ENCODE peak calls at places on chromosome 16, in ten cellular contexts. O is GM12892, L is HTR-8/SVneo, A is HS-27A, Q is dermis blood vessel endothelial cell, M is GM23248, C is ACHN, E is EH, P is EL, H is T-helper 2 cell. K is an unnamed sample.

GRCh38 chr16:56679813-56680212 is 2.5 kb upstream of the MT1X start:
- DNase-seq in A (no peak), E (no peak), Q (no peak), M (peak), C (no peak), L (no peak), H (no peak), P (no peak), O (no peak), K (no peak)

GRCh38 chr16:50812046-50812445 is 70.2 kb downstream of the CYLD start:
- DNase-seq in O (no peak), E (no peak), H (no peak), Q (no peak), L (no peak), M (no peak), C (no peak), P (no peak), A (no peak), K (no peak)

GRCh38 chr16:1786242-1787055 is 3.7 kb downstream of the NUBP2 start:
- DNase-seq in Q (no peak), L (no peak), O (no peak), A (no peak), H (no peak), M (no peak), C (no peak), E (no peak), P (no peak), K (no peak)

GRCh38 chr16:84423416-84423837 is 55.1 kb downstream of the ATP2C2 start:
- DNase-seq in H (no peak), A (peak), Q (peak), P (peak), E (peak), L (no peak), O (no peak), C (peak), M (peak), K (no peak)

GRCh38 chr16:57541754-57542435 is 548 bp upstream of the ADGRG5 start:
- DNase-seq in L (no peak), P (no peak), C (no peak), O (no peak), A (no peak), M (no peak), H (no peak), E (no peak), Q (no peak), K (no peak)

GRCh38 chr16:67537270-67537635 is 8.6 kb downstream of the RIPOR1 start:
- DNase-seq in Q (peak), A (no peak), M (peak), E (peak), C (peak), L (peak), H (peak), P (peak), O (peak), K (no peak)

GRCh38 chr16:49649013-49649785 is 206.7 kb downstream of the ZNF423 start:
- DNase-seq in O (no peak), H (no peak), A (no peak), M (peak), C (peak), L (no peak), E (peak), P (peak), Q (peak), K (no peak)

GRCh38 chr16:14405611-14406537 is 224.2 kb downstream of the PARN start:
- DNase-seq in A (no peak), Q (peak), H (no peak), O (peak), P (peak), M (peak), C (peak), L (no peak), E (no peak), K (no peak)

GRCh38 chr16:9340402-9341095 is 249.1 kb downstream of the HAPSTR1 start:
- DNase-seq in H (no peak), C (no peak), E (no peak), Q (no peak), A (no peak), L (no peak), O (no peak), P (no peak), M (no peak), K (no peak)

GRCh38 chr16:50301626-50302471 is 35.5 kb downstream of the ADCY7 start:
- DNase-seq in P (peak), E (peak), O (peak), A (peak), Q (no peak), C (peak), L (no peak), M (peak), H (no peak), K (no peak)

GRCh38 chr16:89170346-89171215 is 967 bp upstream of the CDH15 start:
- DNase-seq in P (no peak), C (peak), A (no peak), H (no peak), M (no peak), O (no peak), E (no peak), Q (no peak), L (no peak), K (no peak)

GRCh38 chr16:88454315-88455057 is 1.4 kb downstream of the ZFPM1 start:
- DNase-seq in Q (peak), A (no peak), E (no peak), H (no peak), O (no peak), M (peak), C (peak), L (no peak), P (peak), K (no peak)

GRCh38 chr16:637081-638018 is 1.2 kb upstream of the METTL26 start:
- DNase-seq in L (peak), Q (peak), E (peak), H (peak), P (peak), M (peak), O (peak), A (no peak), C (peak), K (peak)

GRCh38 chr16:77987772-77988171 is 34.6 kb upstream of the CLEC3A start:
- DNase-seq in M (no peak), P (no peak), Q (no peak), C (no peak), L (no peak), O (no peak), A (no peak), E (no peak), H (no peak), K (no peak)

GRCh38 chr16:67833035-67833417 is 9.1 kb upstream of the THAP11 start:
- DNase-seq in H (no peak), L (no peak), A (no peak), Q (peak), P (peak), M (peak), E (peak), C (peak), O (no peak), K (no peak)

GRCh38 chr16:1296688-1297412 is 12.6 kb upstream of the UBE2I start:
- DNase-seq in H (no peak), L (no peak), M (peak), A (no peak), E (peak), P (peak), O (no peak), Q (peak), C (peak), K (no peak)

GRCh38 chr16:84883301-84883700 is 63.5 kb downstream of the CRISPLD2 start:
- DNase-seq in H (no peak), C (no peak), P (no peak), M (peak), A (no peak), Q (no peak), O (no peak), L (no peak), E (peak), K (no peak)

GRCh38 chr16:89035013-89035697 is 58.1 kb upstream of the CBFA2T3 start:
- DNase-seq in C (no peak), P (no peak), Q (no peak), L (no peak), E (no peak), A (no peak), H (no peak), O (no peak), M (no peak), K (no peak)

GRCh38 chr16:52463904-52464303 is 83.0 kb downstream of the TOX3 start:
- DNase-seq in O (no peak), E (no peak), M (no peak), L (no peak), C (no peak), A (no peak), H (no peak), P (no peak), Q (no peak), K (no peak)

GRCh38 chr16:1760911-1761310 is 10.4 kb downstream of the NME3 start:
- DNase-seq in Q (no peak), A (no peak), O (no peak), C (no peak), L (no peak), M (no peak), P (no peak), E (no peak), H (no peak), K (no peak)

GRCh38 chr16:3573146-3573815 is 3.9 kb downstream of the NLRC3 start:
- DNase-seq in P (no peak), A (no peak), M (no peak), O (no peak), E (no peak), C (no peak), L (no peak), H (no peak), Q (no peak), K (no peak)

GRCh38 chr16:50453446-50453845 is 84.7 kb upstream of the BRD7 start:
- DNase-seq in M (no peak), C (no peak), O (no peak), L (no peak), E (no peak), H (no peak), A (no peak), Q (no peak), P (no peak), K (no peak)